ENCODE peak calls at places on chromosomes 12 and 14, in seven cellular contexts. One of them, this sample, is unnamed.

GRCh38 chr14:60249321-60250251 is 565 bp downstream of the PPM1A start:
- DNase-seq in neuronal stem cell: peak
- DNase-seq in hepatocyte: peak
- DNase-seq in A549: peak
- DNase-seq in vagina: no peak
- DNase-seq in ovary: peak
- DNase-seq in ascending aorta: peak
- DNase-seq in this sample: no peak

GRCh38 chr12:27824126-27824842 is 44.2 kb upstream of the MANSC4 start:
- DNase-seq in ascending aorta: no peak
- DNase-seq in neuronal stem cell: no peak
- DNase-seq in ovary: no peak
- DNase-seq in A549: no peak
- DNase-seq in vagina: no peak
- DNase-seq in hepatocyte: no peak
- DNase-seq in this sample: no peak

GRCh38 chr12:54337280-54337842 is 12.4 kb downstream of the COPZ1 start:
- DNase-seq in ascending aorta: no peak
- DNase-seq in hepatocyte: no peak
- DNase-seq in A549: no peak
- DNase-seq in neuronal stem cell: no peak
- DNase-seq in ovary: no peak
- DNase-seq in vagina: no peak
- DNase-seq in this sample: no peak

GRCh38 chr12:91964501-91964900 is 181.1 kb downstream of the BTG1 start:
- DNase-seq in ascending aorta: no peak
- DNase-seq in hepatocyte: no peak
- DNase-seq in A549: no peak
- DNase-seq in ovary: no peak
- DNase-seq in neuronal stem cell: no peak
- DNase-seq in vagina: no peak
- DNase-seq in this sample: no peak

GRCh38 chr12:108967869-108968540 is 52.9 kb downstream of the SVOP start:
- DNase-seq in hepatocyte: peak
- DNase-seq in ovary: no peak
- DNase-seq in vagina: no peak
- DNase-seq in neuronal stem cell: no peak
- DNase-seq in ascending aorta: no peak
- DNase-seq in A549: peak
- DNase-seq in this sample: no peak

GRCh38 chr14:36618641-36619040 is 36.2 kb upstream of the NKX2-8 start:
- DNase-seq in A549: no peak
- DNase-seq in neuronal stem cell: no peak
- DNase-seq in hepatocyte: no peak
- DNase-seq in vagina: no peak
- DNase-seq in ascending aorta: no peak
- DNase-seq in ovary: no peak
- DNase-seq in this sample: no peak

GRCh38 chr12:10968765-10969456 is 17.8 kb downstream of the TAS2R50 start:
- DNase-seq in A549: no peak
- DNase-seq in ascending aorta: peak
- DNase-seq in neuronal stem cell: no peak
- DNase-seq in ovary: peak
- DNase-seq in hepatocyte: no peak
- DNase-seq in vagina: no peak
- DNase-seq in this sample: no peak

GRCh38 chr12:120078868-120079267 is 37.7 kb downstream of the RAB35 start:
- DNase-seq in vagina: no peak
- DNase-seq in A549: no peak
- DNase-seq in hepatocyte: no peak
- DNase-seq in ovary: no peak
- DNase-seq in ascending aorta: no peak
- DNase-seq in neuronal stem cell: no peak
- DNase-seq in this sample: no peak

GRCh38 chr12:12254549-12254948 is 12.3 kb downstream of the LRP6 start:
- DNase-seq in neuronal stem cell: no peak
- DNase-seq in ovary: no peak
- DNase-seq in A549: no peak
- DNase-seq in hepatocyte: no peak
- DNase-seq in ascending aorta: no peak
- DNase-seq in vagina: no peak
- DNase-seq in this sample: no peak

GRCh38 chr12:54139030-54139429 is 49.8 kb downstream of the SMUG1 start:
- DNase-seq in ascending aorta: peak
- DNase-seq in ovary: no peak
- DNase-seq in A549: no peak
- DNase-seq in neuronal stem cell: no peak
- DNase-seq in vagina: no peak
- DNase-seq in hepatocyte: no peak
- DNase-seq in this sample: no peak

GRCh38 chr12:26789731-26790644 is 43.0 kb downstream of the ITPR2 start:
- DNase-seq in hepatocyte: no peak
- DNase-seq in vagina: no peak
- DNase-seq in ovary: no peak
- DNase-seq in neuronal stem cell: no peak
- DNase-seq in A549: no peak
- DNase-seq in ascending aorta: no peak
- DNase-seq in this sample: no peak

GRCh38 chr14:55354500-55354899 is 57.1 kb downstream of the ATG14 start:
- DNase-seq in A549: peak
- DNase-seq in ascending aorta: peak
- DNase-seq in vagina: no peak
- DNase-seq in neuronal stem cell: peak
- DNase-seq in hepatocyte: peak
- DNase-seq in ovary: peak
- DNase-seq in this sample: no peak

GRCh38 chr14:57085801-57086200 is 182.9 kb downstream of the EXOC5 start:
- DNase-seq in hepatocyte: no peak
- DNase-seq in vagina: no peak
- DNase-seq in neuronal stem cell: no peak
- DNase-seq in ovary: no peak
- DNase-seq in ascending aorta: no peak
- DNase-seq in A549: no peak
- DNase-seq in this sample: no peak

GRCh38 chr14:57051633-57052032 is 217.1 kb downstream of the EXOC5 start:
- DNase-seq in vagina: no peak
- DNase-seq in hepatocyte: no peak
- DNase-seq in ovary: no peak
- DNase-seq in ascending aorta: no peak
- DNase-seq in A549: no peak
- DNase-seq in neuronal stem cell: no peak
- DNase-seq in this sample: no peak

GRCh38 chr14:72965249-72965648 is 39.0 kb downstream of the DCAF4 start:
- DNase-seq in hepatocyte: no peak
- DNase-seq in ovary: no peak
- DNase-seq in vagina: no peak
- DNase-seq in ascending aorta: no peak
- DNase-seq in A549: no peak
- DNase-seq in neuronal stem cell: no peak
- DNase-seq in this sample: no peak

GRCh38 chr12:68406134-68406576 is 74.0 kb upstream of the MDM1 start:
- DNase-seq in hepatocyte: peak
- DNase-seq in vagina: no peak
- DNase-seq in ovary: peak
- DNase-seq in neuronal stem cell: no peak
- DNase-seq in A549: peak
- DNase-seq in ascending aorta: peak
- DNase-seq in this sample: no peak

GRCh38 chr12:45077259-45077658 is 26.4 kb upstream of the DBX2 start:
- DNase-seq in A549: no peak
- DNase-seq in neuronal stem cell: no peak
- DNase-seq in hepatocyte: no peak
- DNase-seq in vagina: no peak
- DNase-seq in ascending aorta: no peak
- DNase-seq in ovary: no peak
- DNase-seq in this sample: no peak

GRCh38 chr12:39375206-39375808 is 67.6 kb downstream of the KIF21A start:
- DNase-seq in hepatocyte: no peak
- DNase-seq in A549: no peak
- DNase-seq in ascending aorta: no peak
- DNase-seq in neuronal stem cell: no peak
- DNase-seq in ovary: no peak
- DNase-seq in vagina: no peak
- DNase-seq in this sample: no peak

GRCh38 chr14:54564071-54564798 is 2.7 kb upstream of the SAMD4A start:
- DNase-seq in ascending aorta: no peak
- DNase-seq in neuronal stem cell: peak
- DNase-seq in vagina: no peak
- DNase-seq in A549: peak
- DNase-seq in ovary: no peak
- DNase-seq in hepatocyte: peak
- DNase-seq in this sample: peak

GRCh38 chr14:24556756-24557155 is 19.3 kb downstream of the CTSG start:
- DNase-seq in hepatocyte: no peak
- DNase-seq in vagina: no peak
- DNase-seq in neuronal stem cell: no peak
- DNase-seq in ovary: no peak
- DNase-seq in A549: no peak
- DNase-seq in ascending aorta: no peak
- DNase-seq in this sample: no peak

GRCh38 chr14:57865450-57866198 is at the start of gene SLC35F4:
- DNase-seq in A549: peak
- DNase-seq in ascending aorta: peak
- DNase-seq in neuronal stem cell: peak
- DNase-seq in vagina: no peak
- DNase-seq in hepatocyte: peak
- DNase-seq in ovary: peak
- DNase-seq in this sample: no peak

GRCh38 chr14:95906591-95906990 is 30.0 kb downstream of the TUNAR start:
- DNase-seq in neuronal stem cell: no peak
- DNase-seq in ovary: no peak
- DNase-seq in hepatocyte: no peak
- DNase-seq in ascending aorta: no peak
- DNase-seq in A549: no peak
- DNase-seq in vagina: no peak
- DNase-seq in this sample: no peak

GRCh38 chr12:89350661-89351488 is 1.4 kb downstream of the DUSP6 start:
- DNase-seq in vagina: no peak
- DNase-seq in neuronal stem cell: no peak
- DNase-seq in hepatocyte: peak
- DNase-seq in ovary: no peak
- DNase-seq in A549: no peak
- DNase-seq in ascending aorta: no peak
- DNase-seq in this sample: no peak

GRCh38 chr12:95790912-95791849 is 617 bp upstream of the NTN4 start:
- DNase-seq in ascending aorta: peak
- DNase-seq in vagina: no peak
- DNase-seq in ovary: peak
- DNase-seq in hepatocyte: peak
- DNase-seq in A549: peak
- DNase-seq in neuronal stem cell: peak
- DNase-seq in this sample: no peak

GRCh38 chr12:29634057-29634456 is 136.6 kb upstream of the OVCH1 start:
- DNase-seq in vagina: no peak
- DNase-seq in hepatocyte: no peak
- DNase-seq in ovary: no peak
- DNase-seq in neuronal stem cell: no peak
- DNase-seq in ascending aorta: no peak
- DNase-seq in A549: no peak
- DNase-seq in this sample: no peak

GRCh38 chr12:113838896-113839295 is 127.2 kb downstream of the RBM19 start:
- DNase-seq in hepatocyte: no peak
- DNase-seq in ascending aorta: no peak
- DNase-seq in A549: no peak
- DNase-seq in vagina: no peak
- DNase-seq in neuronal stem cell: no peak
- DNase-seq in ovary: no peak
- DNase-seq in this sample: no peak

GRCh38 chr14:74618078-74618952 is 6.3 kb upstream of the LTBP2 start:
- DNase-seq in hepatocyte: no peak
- DNase-seq in ascending aorta: peak
- DNase-seq in ovary: no peak
- DNase-seq in A549: peak
- DNase-seq in neuronal stem cell: no peak
- DNase-seq in vagina: no peak
- DNase-seq in this sample: no peak

DNA sequence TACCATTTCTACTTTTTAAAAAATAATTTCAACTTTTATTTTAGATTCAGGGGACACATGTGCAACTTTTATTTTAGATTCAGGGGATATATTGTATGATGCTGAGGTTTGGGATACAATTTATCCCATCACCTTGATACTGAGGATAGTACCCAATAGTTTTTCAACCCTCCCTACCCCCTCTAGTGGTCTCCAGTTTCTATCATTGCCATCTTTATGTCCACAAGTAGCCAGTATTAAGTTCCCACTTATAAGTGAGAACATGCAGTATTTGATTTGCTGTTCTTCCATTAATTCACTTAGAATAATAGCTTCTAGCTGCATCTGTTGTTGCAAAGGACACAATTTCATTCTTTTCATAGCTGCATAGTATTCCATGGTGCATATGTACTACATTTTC is 162.5 kb downstream of the ANKS1B start:
- DNase-seq in vagina: no peak
- DNase-seq in A549: no peak
- DNase-seq in ovary: no peak
- DNase-seq in hepatocyte: no peak
- DNase-seq in neuronal stem cell: no peak
- DNase-seq in ascending aorta: no peak
- DNase-seq in this sample: no peak
- H3K4me3 ChIP-seq in vagina: no peak
- H3K4me3 ChIP-seq in A549: no peak
- H3K4me3 ChIP-seq in ovary: no peak
- H3K4me3 ChIP-seq in hepatocyte: no peak
- H3K4me3 ChIP-seq in neuronal stem cell: no peak
- H3K4me3 ChIP-seq in ascending aorta: no peak
- H3K4me3 ChIP-seq in this sample: no peak

DNA sequence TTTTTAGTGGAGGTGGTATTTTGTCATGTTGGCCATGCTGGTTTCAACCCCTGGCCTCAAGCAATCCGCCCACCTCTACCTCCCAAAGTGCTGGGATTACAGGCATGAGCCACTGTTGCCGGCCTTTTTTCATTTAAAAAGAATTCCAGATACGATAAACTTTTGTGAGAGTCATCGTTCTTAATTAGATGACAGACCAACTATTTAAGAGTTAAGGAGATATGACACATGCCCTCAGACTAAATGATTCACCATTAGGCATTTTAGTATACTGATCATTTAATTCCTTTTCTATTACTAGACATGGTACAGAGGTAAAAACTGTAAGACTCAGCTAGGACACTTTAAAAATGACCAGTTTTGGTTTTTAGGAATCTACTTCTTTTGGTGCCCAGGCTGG is 2.4 kb downstream of the ANKRD13A start:
- DNase-seq in A549: no peak
- DNase-seq in neuronal stem cell: no peak
- DNase-seq in vagina: no peak
- DNase-seq in ascending aorta: no peak
- DNase-seq in ovary: no peak
- DNase-seq in hepatocyte: no peak
- DNase-seq in this sample: no peak
- H3K27ac ChIP-seq in A549: no peak
- H3K27ac ChIP-seq in neuronal stem cell: no peak
- H3K27ac ChIP-seq in vagina: no peak
- H3K27ac ChIP-seq in ascending aorta: no peak
- H3K27ac ChIP-seq in ovary: no peak
- H3K27ac ChIP-seq in hepatocyte: no peak
- H3K27ac ChIP-seq in this sample: no peak

GRCh38 chr14:97033556-97034081 is 236.4 kb downstream of the VRK1 start:
- DNase-seq in neuronal stem cell: no peak
- DNase-seq in hepatocyte: no peak
- DNase-seq in A549: no peak
- DNase-seq in ovary: no peak
- DNase-seq in vagina: no peak
- DNase-seq in ascending aorta: no peak
- DNase-seq in this sample: no peak
- H3K4me3 ChIP-seq in neuronal stem cell: peak
- H3K4me3 ChIP-seq in hepatocyte: no peak
- H3K4me3 ChIP-seq in A549: no peak
- H3K4me3 ChIP-seq in ovary: no peak
- H3K4me3 ChIP-seq in vagina: no peak
- H3K4me3 ChIP-seq in ascending aorta: no peak
- H3K4me3 ChIP-seq in this sample: no peak

GRCh38 chr14:67599698-67600561 is at the start of gene PIGH:
- DNase-seq in ascending aorta: peak
- DNase-seq in hepatocyte: peak
- DNase-seq in ovary: peak
- DNase-seq in A549: peak
- DNase-seq in vagina: no peak
- DNase-seq in neuronal stem cell: peak
- DNase-seq in this sample: no peak
- H3K27ac ChIP-seq in ascending aorta: peak
- H3K27ac ChIP-seq in hepatocyte: peak
- H3K27ac ChIP-seq in ovary: peak
- H3K27ac ChIP-seq in A549: peak
- H3K27ac ChIP-seq in vagina: peak
- H3K27ac ChIP-seq in neuronal stem cell: no peak
- H3K27ac ChIP-seq in this sample: no peak